ENCODE peak calls at places on chromosomes 7 and 10, in seven cellular contexts. F, V, P, Y, T, A and O are unnamed samples.

GRCh38 chr10:79239275-79239779 is 107.9 kb upstream of the PPIF start:
- DNase-seq in F (no peak), V (no peak), P (no peak), Y (no peak), T (peak; percentile 67), A (peak; percentile 45), O (peak; percentile 76)

GRCh38 chr10:28480566-28480965 is 52.4 kb upstream of the WAC start:
- DNase-seq in F (no peak), V (no peak), P (no peak), Y (no peak), T (no peak), A (no peak), O (no peak)

GRCh38 chr7:1638113-1638726 is 31.9 kb upstream of the ELFN1 start:
- DNase-seq in F (no peak), V (no peak), P (no peak), Y (no peak), T (peak; percentile 49), A (peak; percentile 13), O (no peak)

GRCh38 chr7:44131173-44132009 is 8.0 kb upstream of the POLD2 start:
- DNase-seq in F (peak; percentile 23), V (no peak), P (no peak), Y (no peak), T (peak; percentile 50), A (no peak), O (peak; percentile 74)

GRCh38 chr7:94276797-94277196 is 117.9 kb upstream of the COL1A2 start:
- DNase-seq in F (no peak), V (no peak), P (no peak), Y (peak; percentile 8), T (peak; percentile 62), A (peak; percentile 73), O (no peak)

GRCh38 chr10:124016795-124017375 is 76.5 kb downstream of the CHST15 start:
- DNase-seq in F (no peak), V (no peak), P (no peak), Y (no peak), T (no peak), A (no peak), O (no peak)

GRCh38 chr10:77027576-77027975 is 610.0 kb downstream of the KCNMA1 start:
- DNase-seq in F (no peak), V (no peak), P (no peak), Y (no peak), T (no peak), A (no peak), O (no peak)

GRCh38 chr7:92646966-92647625 is 56.9 kb upstream of the FAM133B start:
- DNase-seq in F (no peak), V (no peak), P (no peak), Y (no peak), T (no peak), A (no peak), O (no peak)

GRCh38 chr10:83991986-83992753 is 147.1 kb upstream of the GHITM start:
- DNase-seq in F (no peak), V (peak; percentile 35), P (no peak), Y (no peak), T (peak; percentile 91), A (no peak), O (peak; percentile 4)

GRCh38 chr7:1640376-1641172 is 29.5 kb upstream of the ELFN1 start:
- DNase-seq in F (no peak), V (no peak), P (no peak), Y (no peak), T (no peak), A (no peak), O (no peak)

GRCh38 chr10:80545258-80545881 is 7.7 kb downstream of the SH2D4B start:
- DNase-seq in F (no peak), V (no peak), P (no peak), Y (no peak), T (no peak), A (no peak), O (no peak)

GRCh38 chr7:102280521-102280920 is 6.1 kb upstream of the SH2B2 start:
- DNase-seq in F (no peak), V (no peak), P (no peak), Y (no peak), T (no peak), A (no peak), O (no peak)

DNA sequence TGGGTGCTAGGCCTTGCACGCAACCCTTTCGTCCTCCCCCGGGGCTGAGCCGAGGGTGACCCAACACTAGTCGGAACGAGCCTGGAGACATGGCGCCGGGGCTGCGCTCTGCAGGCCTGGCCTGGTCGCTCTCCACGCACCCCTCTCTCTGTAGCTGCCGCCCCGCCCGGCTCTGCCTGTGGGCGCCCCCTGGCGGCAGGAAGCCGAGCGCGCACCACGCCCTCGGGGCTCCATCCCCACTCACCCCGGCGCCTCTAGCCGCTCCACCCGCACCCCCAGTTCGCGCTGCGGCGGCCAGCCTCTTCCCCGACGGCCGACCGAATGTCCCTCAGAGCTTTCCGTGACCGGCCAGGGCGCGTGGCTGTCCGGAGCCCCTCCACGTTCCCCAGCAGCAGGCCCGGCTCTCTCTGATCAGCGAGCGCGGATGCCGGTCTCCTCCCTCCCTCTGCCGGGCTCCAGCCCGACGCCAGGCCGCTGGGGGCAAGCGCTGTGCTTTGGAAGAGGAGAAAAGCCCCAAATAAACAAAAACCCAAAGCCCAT is 29.1 kb upstream of the KCNK18 start:
- DNase-seq in F (peak; percentile 83), V (no peak), P (no peak), Y (peak; percentile 92), T (peak; percentile 84), A (no peak), O (peak; percentile 25)
- TF ChIP-seq CTCF in F (peak; percentile 85), V (peak; percentile 78), P (peak; percentile 64), Y (peak; percentile 94), T (peak; percentile 64), A (peak; percentile 57), O (peak; percentile 71)

DNA sequence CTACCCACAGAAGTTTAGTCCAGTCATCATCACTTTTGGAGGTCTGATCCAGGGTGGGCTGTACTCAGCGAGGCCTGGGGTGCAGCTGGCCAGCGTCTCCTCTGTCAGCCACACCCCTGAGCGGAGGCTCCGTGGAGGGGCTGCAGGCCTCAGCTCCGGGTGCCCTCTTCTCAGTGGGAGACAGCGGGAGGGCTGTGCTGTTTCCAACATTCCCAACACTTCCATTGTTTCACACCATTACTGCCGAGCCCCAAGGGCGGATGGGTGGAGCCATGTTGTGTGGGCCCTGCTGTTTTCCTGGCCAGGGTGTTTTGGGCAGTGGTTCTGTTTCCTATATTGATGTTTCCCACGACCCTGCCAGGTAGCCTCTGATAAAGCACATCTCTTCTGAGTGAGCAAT is 95.0 kb downstream of the MKI67 start:
- DNase-seq in F (no peak), V (no peak), P (no peak), Y (no peak), T (no peak), A (no peak), O (no peak)
- TF ChIP-seq CTCF in F (no peak), V (no peak), P (no peak), Y (no peak), T (no peak), A (no peak), O (no peak)

GRCh38 chr7:149000961-149001360 is 27.3 kb downstream of the PDIA4 start:
- DNase-seq in F (no peak), V (no peak), P (no peak), Y (no peak), T (no peak), A (no peak), O (no peak)

GRCh38 chr7:149002604-149003003 is 25.7 kb downstream of the PDIA4 start:
- DNase-seq in F (no peak), V (no peak), P (no peak), Y (no peak), T (no peak), A (no peak), O (no peak)

GRCh38 chr7:149001427-149002068 is 26.8 kb downstream of the PDIA4 start:
- DNase-seq in F (no peak), V (no peak), P (no peak), Y (no peak), T (no peak), A (no peak), O (no peak)

GRCh38 chr7:148997497-148997896 is 30.8 kb downstream of the PDIA4 start:
- DNase-seq in F (no peak), V (no peak), P (no peak), Y (no peak), T (no peak), A (no peak), O (no peak)

DNA sequence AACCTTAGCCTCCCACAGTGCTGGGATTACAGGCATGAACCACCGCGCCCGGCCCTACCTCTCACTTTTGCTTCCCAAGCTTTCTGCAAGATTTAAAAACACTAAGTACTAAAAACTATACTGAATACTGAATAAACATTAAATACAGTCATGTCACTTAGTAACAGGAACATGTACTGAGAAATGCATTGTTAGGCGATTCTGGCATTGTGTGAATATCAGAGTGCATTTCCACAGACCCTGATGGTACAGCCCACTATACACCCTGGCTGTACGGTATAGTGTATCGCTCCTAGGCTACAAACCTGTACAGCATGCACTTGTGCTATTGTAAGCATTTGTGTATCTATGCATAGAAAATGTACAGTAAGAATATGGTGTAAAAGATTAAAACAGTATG is 29.1 kb downstream of the PDIA4 start:
- DNase-seq in F (no peak), V (no peak), P (no peak), Y (no peak), T (no peak), A (no peak), O (no peak)
- TF ChIP-seq CTCF in F (no peak), V (no peak), P (no peak), Y (no peak), T (no peak), A (no peak), O (no peak)

GRCh38 chr7:26278769-26279168 is 12.9 kb upstream of the SNX10 start:
- DNase-seq in F (peak; percentile 42), V (peak; percentile 36), P (no peak), Y (peak; percentile 55), T (no peak), A (peak; percentile 2), O (no peak)
- TF ChIP-seq CTCF in F (peak; percentile 30), V (peak; percentile 98), P (no peak), Y (peak; percentile 89), T (peak; percentile 10), A (peak; percentile 11), O (peak; percentile 7)

GRCh38 chr7:33687601-33688000 is 217.7 kb upstream of the BMPER start:
- DNase-seq in F (no peak), V (no peak), P (no peak), Y (no peak), T (no peak), A (no peak), O (no peak)

GRCh38 chr7:33680682-33681081 is 224.7 kb upstream of the BMPER start:
- DNase-seq in F (no peak), V (no peak), P (no peak), Y (no peak), T (no peak), A (no peak), O (no peak)

GRCh38 chr7:33685488-33685887 is 219.9 kb upstream of the BMPER start:
- DNase-seq in F (no peak), V (no peak), P (no peak), Y (no peak), T (no peak), A (no peak), O (no peak)

GRCh38 chr7:33686001-33686591 is 219.2 kb upstream of the BMPER start:
- DNase-seq in F (no peak), V (no peak), P (no peak), Y (no peak), T (peak; percentile 62), A (no peak), O (no peak)
- TF ChIP-seq CTCF in F (no peak), V (no peak), P (no peak), Y (no peak), T (peak; percentile 54), A (no peak), O (no peak)